ENCODE peak calls at places on chromosomes 2 and 18, in five cellular contexts. W is K562, B is GM12878, U is HepG2, L is H1. N is an unnamed sample.

GRCh38 chr2:184599054-184599874 is 935 bp downstream of the ZNF804A start:
- DNase-seq in L (no peak), W (no peak), U (no peak), B (no peak), N (peak)

GRCh38 chr2:48519608-48520007 is 10.3 kb upstream of the STON1 start:
- DNase-seq in B (peak), W (no peak), U (no peak), L (no peak), N (no peak)

GRCh38 chr2:181546086-181546485 is 88.9 kb downstream of the ITGA4 start:
- DNase-seq in U (no peak), W (no peak), L (no peak), B (no peak), N (no peak)

GRCh38 chr2:59398081-59398480 is 1155.4 kb downstream of the BCL11A start:
- DNase-seq in L (no peak), W (no peak), B (no peak), U (no peak), N (no peak)

GRCh38 chr2:170324640-170325046 is 146.7 kb downstream of the MYO3B start:
- DNase-seq in W (peak), L (peak), B (no peak), U (peak), N (peak)

GRCh38 chr18:27983780-27984179 is 193.2 kb downstream of the CDH2 start:
- DNase-seq in U (no peak), W (no peak), L (no peak), B (no peak), N (no peak)

GRCh38 chr18:48139427-48140347 is 209.2 kb upstream of the SMAD2 start:
- DNase-seq in W (no peak), L (no peak), B (no peak), U (no peak), N (no peak)

GRCh38 chr2:170434900-170435640 is 257.1 kb downstream of the MYO3B start:
- DNase-seq in U (peak), B (peak), W (no peak), L (no peak), N (no peak)

GRCh38 chr2:150144546-150145305 is 342.7 kb downstream of the RND3 start:
- DNase-seq in U (no peak), W (no peak), L (no peak), B (no peak), N (no peak)

GRCh38 chr2:43488737-43489136 is 107.1 kb downstream of the THADA start:
- DNase-seq in L (no peak), W (no peak), U (no peak), B (no peak), N (no peak)

GRCh38 chr2:10752236-10752635 is 30.8 kb downstream of the ATP6V1C2 start:
- DNase-seq in B (no peak), W (no peak), U (no peak), L (no peak), N (no peak)

GRCh38 chr2:218882866-218883366 is 2.3 kb downstream of the WNT10A start:
- DNase-seq in B (no peak), W (no peak), U (no peak), L (no peak), N (no peak)

GRCh38 chr18:24270937-24271380 is 126.7 kb downstream of the OSBPL1A start:
- DNase-seq in W (no peak), B (no peak), L (no peak), U (no peak), N (no peak)

GRCh38 chr2:42110287-42110973 is 58.7 kb upstream of the EML4 start:
- DNase-seq in U (no peak), L (no peak), W (no peak), B (no peak), N (no peak)

GRCh38 chr2:238512247-238512867 is 85.6 kb downstream of the ASB1 start:
- DNase-seq in U (no peak), B (no peak), L (no peak), W (no peak), N (no peak)

DNA sequence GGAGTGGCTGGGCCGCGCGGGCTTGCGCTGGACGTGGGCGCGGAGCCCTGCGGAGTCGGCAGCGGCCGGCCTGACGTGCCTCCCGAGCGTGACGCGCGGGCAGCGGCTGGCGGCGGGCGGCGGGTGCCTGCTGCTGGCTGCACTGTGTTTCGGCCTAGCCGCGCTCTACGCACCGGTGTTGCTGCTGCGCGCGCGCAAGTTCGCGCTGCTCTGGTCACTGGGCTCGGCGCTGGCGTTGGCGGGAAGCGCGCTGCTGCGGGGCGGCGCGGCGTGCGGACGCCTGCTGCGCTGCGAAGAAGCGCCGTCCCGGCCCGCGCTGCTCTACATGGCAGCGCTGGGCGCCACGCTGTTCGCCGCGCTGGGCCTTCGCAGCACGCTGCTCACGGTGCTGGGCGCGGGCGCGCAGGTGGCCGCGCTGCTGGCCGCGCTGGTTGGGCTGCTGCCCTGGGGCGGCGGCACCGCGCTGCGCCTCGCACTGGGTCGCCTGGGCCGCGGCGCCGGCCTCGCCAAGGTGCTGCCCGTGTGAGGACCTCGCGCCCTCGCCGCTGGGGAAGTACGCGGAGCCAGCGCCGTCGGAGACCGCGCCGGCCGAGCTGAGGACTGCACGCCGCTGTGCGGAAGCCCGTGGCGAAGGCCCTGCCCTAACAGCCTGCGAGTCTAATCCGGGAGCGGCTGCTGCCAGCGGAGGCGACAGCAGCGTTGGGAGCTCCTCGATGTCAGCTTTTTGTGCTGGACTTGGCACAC is 526 bp downstream of the SFT2D3 start:
- DNase-seq in W (peak), L (peak), U (peak), B (peak), N (peak)
- TF ChIP-seq SRF in W (no peak), L (no peak), U (no peak), B (no peak), N (no peak)

DNA sequence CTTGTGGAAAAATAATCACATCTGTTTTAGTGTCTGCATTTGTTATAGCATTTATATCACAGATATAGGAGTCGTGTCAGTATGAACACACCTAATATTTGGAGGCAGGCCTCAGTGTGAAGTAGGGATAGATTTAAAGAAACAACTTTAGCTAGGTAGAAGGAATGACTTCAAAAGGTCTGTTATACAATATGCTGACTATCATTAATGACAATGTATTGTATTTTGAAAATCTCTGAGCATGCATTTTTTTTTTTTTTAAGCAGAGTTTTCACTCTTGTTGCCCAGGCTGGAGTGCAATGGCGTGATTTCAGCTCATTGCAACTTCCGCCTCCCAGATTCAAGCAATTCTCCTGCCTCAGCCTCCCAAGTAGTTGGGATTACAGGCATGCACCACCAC is 248.3 kb downstream of the EN1 start:
- DNase-seq in L (no peak), W (no peak), B (no peak), U (no peak), N (no peak)
- TF ChIP-seq CEBPB in L (no peak), W (no peak), B (no peak), U (no peak), N (no peak)

DNA sequence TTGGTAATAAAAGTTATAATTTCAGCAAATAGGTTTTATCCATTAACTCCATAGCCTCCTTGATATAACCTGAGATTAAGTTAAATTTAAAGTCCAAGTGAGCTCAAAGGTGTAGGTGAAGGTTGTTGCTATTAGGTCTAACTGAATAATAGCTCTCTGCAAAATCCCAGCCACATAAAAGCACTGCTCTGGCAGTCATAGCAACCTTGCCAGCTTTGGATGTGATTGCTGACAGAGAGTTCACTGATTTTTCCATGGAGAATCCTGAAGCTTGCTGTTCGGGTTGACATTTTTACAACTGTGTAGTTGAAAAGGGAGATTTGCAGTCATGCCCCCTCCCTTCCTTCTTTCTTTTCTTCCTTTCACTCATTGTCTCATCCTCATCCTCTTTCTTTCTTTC is 194.1 kb downstream of the LRRTM4 start:
- DNase-seq in L (no peak), W (no peak), U (no peak), B (no peak), N (no peak)
- TF ChIP-seq SRF in L (no peak), W (no peak), U (no peak), B (no peak), N (no peak)

DNA sequence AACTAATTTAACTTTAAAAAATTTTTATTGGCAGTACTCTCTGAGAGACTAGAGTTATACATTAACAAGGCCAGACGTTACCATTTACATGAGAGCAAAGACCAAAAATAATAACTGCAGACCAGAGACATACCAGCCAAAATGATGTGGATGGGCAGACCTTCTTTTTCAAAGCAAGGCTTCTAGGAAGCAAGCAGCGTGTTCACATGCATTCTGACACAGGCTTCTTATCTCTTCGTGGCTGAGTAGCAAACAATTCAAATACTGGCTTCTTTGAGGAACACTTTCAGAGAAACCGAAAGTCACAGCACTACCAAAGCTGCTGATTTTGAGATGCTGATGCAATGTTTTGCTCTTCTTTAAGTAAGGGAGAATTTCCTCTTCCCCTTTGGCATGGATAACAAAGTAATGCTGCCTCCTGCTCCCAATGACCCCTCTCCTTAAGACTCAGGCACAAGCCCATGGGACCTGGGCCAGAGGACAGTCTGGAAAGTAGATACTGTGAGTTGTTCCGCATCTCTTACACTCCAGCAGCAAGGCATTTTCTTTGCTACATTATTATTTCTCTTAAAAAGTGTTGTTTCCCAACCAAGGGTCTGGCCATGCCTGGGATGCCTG is 181.9 kb downstream of the MREG start:
- DNase-seq in U (peak), B (peak), L (no peak), W (peak), N (no peak)
- TF ChIP-seq CEBPB in U (no peak), B (peak), L (no peak), W (peak), N (no peak)

DNA sequence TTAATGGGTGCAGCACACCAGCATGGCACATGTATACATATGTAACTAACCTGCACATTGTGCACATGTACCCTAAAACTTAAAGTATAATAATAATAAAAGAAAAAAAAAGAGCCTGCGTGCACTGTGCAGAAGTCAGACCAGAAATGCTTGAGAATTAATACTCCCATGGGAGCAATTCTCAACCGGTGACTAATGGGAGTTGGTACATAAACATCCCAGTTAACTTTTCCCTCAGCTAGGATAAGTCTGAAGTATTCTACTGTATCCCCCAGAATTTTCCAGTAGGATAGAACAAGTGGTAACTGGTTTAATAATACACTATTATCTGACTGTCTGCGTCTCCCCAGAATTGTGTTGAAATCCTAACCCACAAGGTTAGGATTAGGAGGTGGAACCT is 113.6 kb upstream of the COL5A2 start:
- DNase-seq in B (no peak), U (no peak), L (no peak), W (no peak), N (no peak)
- TF ChIP-seq SRF in B (no peak), U (no peak), L (no peak), W (no peak), N (no peak)

GRCh38 chr2:191350826-191351225 is 105.6 kb downstream of the MYO1B start:
- DNase-seq in U (no peak), B (no peak), L (no peak), W (no peak), N (no peak)

GRCh38 chr2:191351298-191351697 is 106.1 kb downstream of the MYO1B start:
- DNase-seq in B (no peak), U (no peak), L (no peak), W (no peak), N (no peak)

GRCh38 chr2:191347881-191348280 is 102.7 kb downstream of the MYO1B start:
- DNase-seq in U (no peak), B (no peak), L (no peak), W (no peak), N (no peak)

GRCh38 chr2:191351921-191352320 is 106.7 kb downstream of the MYO1B start:
- DNase-seq in B (no peak), U (no peak), W (no peak), L (no peak), N (no peak)

DNA sequence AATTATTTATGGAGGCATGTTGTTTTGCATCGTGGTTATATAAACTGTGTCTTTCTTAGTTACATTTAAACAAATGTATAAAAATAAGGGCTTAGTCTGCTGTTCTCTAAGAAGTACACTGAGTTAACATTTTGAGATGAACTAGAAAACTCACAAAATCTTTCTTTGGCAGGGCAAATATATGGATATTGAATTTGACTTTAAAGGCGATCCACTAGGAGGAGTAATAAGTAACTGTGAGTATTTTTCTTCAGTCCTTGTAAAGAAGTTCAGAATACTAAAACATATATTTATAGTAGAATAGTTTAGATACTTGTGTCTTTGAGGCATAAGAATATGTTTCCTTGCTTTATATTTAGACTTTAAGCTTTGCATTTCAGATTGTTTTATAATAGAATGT is 104.8 kb downstream of the MYO1B start:
- DNase-seq in W (no peak), B (no peak), U (no peak), L (no peak), N (no peak)
- TF ChIP-seq CEBPB in W (no peak), B (no peak), U (no peak), L (no peak), N (no peak)

GRCh38 chr2:187500585-187501359 is 52.7 kb upstream of the CALCRL start:
- DNase-seq in B (no peak), W (peak), L (no peak), U (peak), N (peak)
- TF ChIP-seq SRF in B (no peak), W (no peak), L (no peak), U (no peak), N (no peak)

GRCh38 chr2:38947241-38948239 is 57.9 kb downstream of the ARHGEF33 start:
- DNase-seq in B (peak), W (peak), U (peak), L (peak), N (peak)

GRCh38 chr2:38945372-38945771 is 55.7 kb downstream of the ARHGEF33 start:
- DNase-seq in B (no peak), L (no peak), U (no peak), W (peak), N (no peak)

GRCh38 chr2:38943784-38944183 is 54.1 kb downstream of the ARHGEF33 start:
- DNase-seq in U (no peak), L (no peak), B (no peak), W (no peak), N (no peak)

GRCh38 chr2:38948387-38948882 is 58.8 kb downstream of the ARHGEF33 start:
- DNase-seq in B (no peak), L (no peak), U (no peak), W (no peak), N (no peak)

DNA sequence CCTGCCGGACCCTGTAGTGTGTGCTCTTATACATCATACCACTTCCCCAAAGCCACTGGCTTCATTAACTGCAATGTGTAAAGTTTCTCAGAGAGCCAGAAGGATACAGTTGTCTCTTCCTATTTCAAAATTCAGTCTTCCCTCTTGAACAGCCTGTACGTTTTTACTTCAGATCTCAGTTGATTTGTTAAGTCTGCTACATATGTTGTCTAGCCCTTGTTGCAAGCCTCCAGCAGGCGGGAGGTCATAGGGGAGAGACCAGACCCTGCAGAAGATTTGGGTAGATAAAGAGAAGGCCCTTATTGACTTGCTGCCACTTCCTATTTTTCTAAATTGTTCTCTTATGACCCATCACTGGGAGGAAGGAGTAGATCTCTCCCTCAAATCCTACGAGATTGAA is 56.3 kb downstream of the ARHGEF33 start:
- DNase-seq in U (no peak), B (no peak), W (peak), L (no peak), N (no peak)
- TF ChIP-seq CEBPB in U (no peak), B (no peak), W (no peak), L (no peak), N (no peak)

GRCh38 chr2:138019289-138019688 is 55.0 kb downstream of the HNMT start:
- DNase-seq in U (no peak), L (no peak), W (peak), B (no peak), N (no peak)
- TF ChIP-seq SRF in U (no peak), L (no peak), W (no peak), B (no peak), N (no peak)